ENCODE peak calls at places on chromosomes 11 and 22, in six cellular contexts. One of them, this sample, is unnamed.

GRCh38 chr11:74739546-74740270 is 8.5 kb upstream of the CHRDL2 start:
- DNase-seq in neuronal stem cell: no peak
- DNase-seq in H9: peak; percentile 73
- DNase-seq in H1: no peak
- DNase-seq in mesenchymal stem cell: peak; percentile 74
- DNase-seq in IMR-90: peak; percentile 73
- DNase-seq in this sample: peak; percentile 49

GRCh38 chr11:111362887-111363411 is 16.1 kb downstream of the POU2AF1 start:
- DNase-seq in IMR-90: no peak
- DNase-seq in H1: no peak
- DNase-seq in H9: no peak
- DNase-seq in mesenchymal stem cell: no peak
- DNase-seq in neuronal stem cell: no peak
- DNase-seq in this sample: no peak

GRCh38 chr22:50620861-50621490 is 7.0 kb downstream of the ARSA start:
- DNase-seq in H1: no peak
- DNase-seq in IMR-90: no peak
- DNase-seq in neuronal stem cell: no peak
- DNase-seq in H9: no peak
- DNase-seq in mesenchymal stem cell: no peak
- DNase-seq in this sample: no peak

GRCh38 chr11:101617735-101618332 is 34.0 kb upstream of the TRPC6 start:
- DNase-seq in H1: peak; percentile 52
- DNase-seq in IMR-90: peak; percentile 52
- DNase-seq in neuronal stem cell: no peak
- DNase-seq in H9: peak; percentile 59
- DNase-seq in mesenchymal stem cell: no peak
- DNase-seq in this sample: peak; percentile 33

GRCh38 chr11:65777241-65777640 is 3.5 kb downstream of the AP5B1 start:
- DNase-seq in IMR-90: no peak
- DNase-seq in H9: no peak
- DNase-seq in H1: no peak
- DNase-seq in neuronal stem cell: no peak
- DNase-seq in mesenchymal stem cell: no peak
- DNase-seq in this sample: no peak

GRCh38 chr11:64722141-64723050 is 601 bp downstream of the NRXN2 start:
- DNase-seq in IMR-90: no peak
- DNase-seq in H9: no peak
- DNase-seq in mesenchymal stem cell: no peak
- DNase-seq in H1: no peak
- DNase-seq in neuronal stem cell: no peak
- DNase-seq in this sample: no peak

GRCh38 chr11:68524213-68524612 is 63.7 kb downstream of the PPP6R3 start:
- DNase-seq in neuronal stem cell: no peak
- DNase-seq in IMR-90: no peak
- DNase-seq in H1: no peak
- DNase-seq in H9: no peak
- DNase-seq in mesenchymal stem cell: no peak
- DNase-seq in this sample: no peak

GRCh38 chr11:47186076-47186936 is at the start of gene PACSIN3:
- DNase-seq in IMR-90: peak; percentile 19
- DNase-seq in H1: peak; percentile 81
- DNase-seq in mesenchymal stem cell: peak; percentile 71
- DNase-seq in H9: peak; percentile 58
- DNase-seq in neuronal stem cell: peak; percentile 40
- DNase-seq in this sample: peak; percentile 73

GRCh38 chr11:2171531-2171930 is at the start of gene TH:
- DNase-seq in neuronal stem cell: no peak
- DNase-seq in IMR-90: no peak
- DNase-seq in mesenchymal stem cell: no peak
- DNase-seq in H1: no peak
- DNase-seq in H9: no peak
- DNase-seq in this sample: no peak

GRCh38 chr22:20981787-20982562 is at the start of gene LZTR1:
- DNase-seq in IMR-90: peak; percentile 82
- DNase-seq in neuronal stem cell: peak; percentile 80
- DNase-seq in mesenchymal stem cell: peak; percentile 87
- DNase-seq in H1: peak; percentile 86
- DNase-seq in H9: peak; percentile 81
- DNase-seq in this sample: peak; percentile 83

GRCh38 chr11:2942447-2942846 is 13.2 kb upstream of the PHLDA2 start:
- DNase-seq in H1: no peak
- DNase-seq in mesenchymal stem cell: no peak
- DNase-seq in H9: no peak
- DNase-seq in neuronal stem cell: no peak
- DNase-seq in IMR-90: no peak
- DNase-seq in this sample: no peak

GRCh38 chr11:126544311-126545056 is 189.0 kb downstream of the ST3GAL4 start:
- DNase-seq in H1: peak; percentile 56
- DNase-seq in H9: peak; percentile 76
- DNase-seq in neuronal stem cell: peak; percentile 79
- DNase-seq in IMR-90: peak; percentile 57
- DNase-seq in mesenchymal stem cell: no peak
- DNase-seq in this sample: no peak

GRCh38 chr22:48143856-48144255 is 1381.4 kb downstream of the TBC1D22A start:
- DNase-seq in neuronal stem cell: no peak
- DNase-seq in H9: no peak
- DNase-seq in H1: no peak
- DNase-seq in IMR-90: no peak
- DNase-seq in mesenchymal stem cell: no peak
- DNase-seq in this sample: no peak

GRCh38 chr22:39207141-39208012 is 37.4 kb downstream of the PDGFB start:
- DNase-seq in mesenchymal stem cell: no peak
- DNase-seq in neuronal stem cell: no peak
- DNase-seq in H9: peak; percentile 33
- DNase-seq in H1: no peak
- DNase-seq in IMR-90: peak; percentile 11
- DNase-seq in this sample: peak; percentile 42

GRCh38 chr11:15663778-15664218 is 549.1 kb downstream of the INSC start:
- DNase-seq in H1: peak; percentile 59
- DNase-seq in mesenchymal stem cell: peak; percentile 65
- DNase-seq in IMR-90: no peak
- DNase-seq in neuronal stem cell: peak; percentile 61
- DNase-seq in H9: peak; percentile 47
- DNase-seq in this sample: no peak

GRCh38 chr11:83544871-83545270 is 258.7 kb upstream of the CCDC90B start:
- DNase-seq in H9: no peak
- DNase-seq in IMR-90: no peak
- DNase-seq in neuronal stem cell: no peak
- DNase-seq in mesenchymal stem cell: no peak
- DNase-seq in H1: no peak
- DNase-seq in this sample: no peak
- H4K8ac ChIP-seq in H9: no peak overlapping the region
- H4K8ac ChIP-seq in IMR-90: no peak overlapping the region
- H4K8ac ChIP-seq in neuronal stem cell: no peak overlapping the region
- H4K8ac ChIP-seq in mesenchymal stem cell: no peak overlapping the region
- H4K8ac ChIP-seq in H1: no peak overlapping the region
- H4K8ac ChIP-seq in this sample: no peak overlapping the region

DNA sequence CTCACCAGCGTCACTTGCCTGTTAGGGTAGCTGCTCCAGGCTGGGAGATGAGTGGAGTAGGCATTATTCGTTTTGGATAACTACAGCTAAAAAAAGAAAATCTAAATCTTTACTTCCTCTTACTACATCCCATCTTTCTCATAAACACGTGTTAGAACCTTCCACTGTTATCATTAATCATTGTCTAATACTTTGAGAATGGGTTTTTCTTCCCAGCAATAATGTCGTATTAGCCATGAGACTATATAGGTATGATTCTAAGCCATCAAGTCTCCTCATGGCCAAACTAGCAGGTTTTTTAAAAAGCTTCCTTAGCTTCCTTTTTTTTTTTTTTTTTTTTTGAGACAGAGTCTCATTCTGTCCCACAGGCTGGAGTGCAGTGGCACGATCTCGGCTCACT is 3.9 kb upstream of the TEF start:
- DNase-seq in H1: no peak
- DNase-seq in IMR-90: no peak
- DNase-seq in H9: no peak
- DNase-seq in neuronal stem cell: no peak
- DNase-seq in mesenchymal stem cell: no peak
- DNase-seq in this sample: no peak
- H3K14ac ChIP-seq in H1: no peak overlapping the region
- H3K14ac ChIP-seq in IMR-90: no peak overlapping the region
- H3K14ac ChIP-seq in H9: no peak overlapping the region
- H3K14ac ChIP-seq in neuronal stem cell: no peak overlapping the region
- H3K14ac ChIP-seq in mesenchymal stem cell: no peak overlapping the region
- H3K14ac ChIP-seq in this sample: no peak overlapping the region

GRCh38 chr11:34238966-34239365 is 118.8 kb downstream of the ABTB2 start:
- DNase-seq in neuronal stem cell: no peak
- DNase-seq in IMR-90: no peak
- DNase-seq in H9: no peak
- DNase-seq in H1: no peak
- DNase-seq in mesenchymal stem cell: no peak
- DNase-seq in this sample: peak; percentile 87

GRCh38 chr11:34242037-34242625 is 115.7 kb downstream of the ABTB2 start:
- DNase-seq in mesenchymal stem cell: no peak
- DNase-seq in neuronal stem cell: no peak
- DNase-seq in IMR-90: peak; percentile 42
- DNase-seq in H1: no peak
- DNase-seq in H9: no peak
- DNase-seq in this sample: no peak

GRCh38 chr11:34240150-34240494 is 117.7 kb downstream of the ABTB2 start:
- DNase-seq in H1: no peak
- DNase-seq in neuronal stem cell: no peak
- DNase-seq in IMR-90: no peak
- DNase-seq in mesenchymal stem cell: no peak
- DNase-seq in H9: no peak
- DNase-seq in this sample: peak; percentile 79

GRCh38 chr11:34238533-34238932 is 119.3 kb downstream of the ABTB2 start:
- DNase-seq in IMR-90: no peak
- DNase-seq in neuronal stem cell: no peak
- DNase-seq in H9: no peak
- DNase-seq in H1: no peak
- DNase-seq in mesenchymal stem cell: no peak
- DNase-seq in this sample: peak; percentile 79

GRCh38 chr11:34239465-34240149 is 118.2 kb downstream of the ABTB2 start:
- DNase-seq in H1: no peak
- DNase-seq in IMR-90: no peak
- DNase-seq in neuronal stem cell: no peak
- DNase-seq in mesenchymal stem cell: no peak
- DNase-seq in H9: no peak
- DNase-seq in this sample: no peak
- H2BK120ac ChIP-seq in H1: no peak overlapping the region
- H2BK120ac ChIP-seq in IMR-90: no peak overlapping the region
- H2BK120ac ChIP-seq in neuronal stem cell: no peak overlapping the region
- H2BK120ac ChIP-seq in mesenchymal stem cell: no peak overlapping the region
- H2BK120ac ChIP-seq in H9: no peak overlapping the region
- H2BK120ac ChIP-seq in this sample: no peak overlapping the region

GRCh38 chr22:19121631-19122142 is 525 bp downstream of the DGCR2 start:
- DNase-seq in mesenchymal stem cell: no peak
- DNase-seq in neuronal stem cell: peak; percentile 24
- DNase-seq in H9: peak; percentile 53
- DNase-seq in H1: peak; percentile 63
- DNase-seq in IMR-90: peak; percentile 7
- DNase-seq in this sample: peak; percentile 65

GRCh38 chr22:19124377-19124776 is 2.2 kb upstream of the DGCR2 start:
- DNase-seq in IMR-90: no peak
- DNase-seq in mesenchymal stem cell: no peak
- DNase-seq in H1: no peak
- DNase-seq in H9: no peak
- DNase-seq in neuronal stem cell: no peak
- DNase-seq in this sample: no peak

GRCh38 chr22:19122143-19122751 is at the start of gene DGCR2:
- DNase-seq in neuronal stem cell: peak; percentile 97
- DNase-seq in IMR-90: peak; percentile 94
- DNase-seq in H9: peak; percentile 98
- DNase-seq in mesenchymal stem cell: peak; percentile 95
- DNase-seq in H1: peak; percentile 97
- DNase-seq in this sample: peak; percentile 95

GRCh38 chr22:19123936-19124335 is 1.7 kb upstream of the DGCR2 start:
- DNase-seq in H9: no peak
- DNase-seq in IMR-90: no peak
- DNase-seq in mesenchymal stem cell: no peak
- DNase-seq in neuronal stem cell: no peak
- DNase-seq in H1: no peak
- DNase-seq in this sample: peak; percentile 45

DNA sequence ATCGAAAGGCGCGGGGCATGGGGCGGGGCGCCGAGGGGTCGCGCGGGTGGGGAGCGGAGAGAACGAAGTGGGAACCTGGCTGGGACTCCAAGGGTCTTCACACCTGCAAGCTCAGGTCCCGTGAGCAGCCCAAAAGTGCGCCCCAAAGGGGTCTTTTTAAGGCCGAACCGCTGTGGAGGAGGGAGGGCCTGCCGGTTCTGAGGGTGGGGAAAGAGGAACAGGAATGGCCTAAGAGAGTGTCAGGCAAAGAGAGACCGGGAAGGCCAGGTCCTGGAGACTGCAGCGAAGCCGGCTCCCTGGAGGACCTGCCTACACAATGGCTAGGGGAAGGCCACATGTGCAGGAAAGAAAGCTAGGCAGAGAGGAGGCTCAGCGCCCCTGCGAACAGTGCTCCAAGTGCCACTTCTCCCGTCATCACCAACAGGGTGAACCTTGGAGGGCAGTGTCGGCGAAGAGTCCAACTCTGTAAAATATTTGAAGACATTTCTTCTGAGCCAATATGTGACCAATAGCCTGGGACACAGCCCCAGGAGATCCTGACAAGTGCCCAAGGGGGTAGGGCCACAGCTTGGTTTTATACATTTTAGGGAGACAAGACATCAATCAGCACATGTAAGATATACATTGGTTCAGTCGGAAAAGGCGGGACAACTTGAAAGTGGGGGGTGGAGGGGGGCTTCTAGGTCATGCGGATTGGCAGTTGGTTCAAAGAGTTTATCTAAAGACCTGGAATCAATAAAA is 710 bp upstream of the DGCR2 start:
- DNase-seq in IMR-90: peak; percentile 5
- DNase-seq in neuronal stem cell: no peak
- DNase-seq in H1: no peak
- DNase-seq in H9: no peak
- DNase-seq in mesenchymal stem cell: no peak
- DNase-seq in this sample: peak; percentile 15
- H4K8ac ChIP-seq in IMR-90: no peak overlapping the region
- H4K8ac ChIP-seq in neuronal stem cell: no peak overlapping the region
- H4K8ac ChIP-seq in H1: no peak overlapping the region
- H4K8ac ChIP-seq in H9: no peak overlapping the region
- H4K8ac ChIP-seq in mesenchymal stem cell: peak overlapping the region; percentile 46
- H4K8ac ChIP-seq in this sample: peak overlapping the region; percentile 42

GRCh38 chr11:16860632-16861031 is 122.2 kb downstream of the C11orf58 start:
- DNase-seq in IMR-90: no peak
- DNase-seq in neuronal stem cell: no peak
- DNase-seq in H1: no peak
- DNase-seq in mesenchymal stem cell: no peak
- DNase-seq in H9: no peak
- DNase-seq in this sample: no peak
- H3K14ac ChIP-seq in IMR-90: no peak overlapping the region
- H3K14ac ChIP-seq in neuronal stem cell: no peak overlapping the region
- H3K14ac ChIP-seq in H1: no peak overlapping the region
- H3K14ac ChIP-seq in mesenchymal stem cell: no peak overlapping the region
- H3K14ac ChIP-seq in H9: no peak overlapping the region
- H3K14ac ChIP-seq in this sample: no peak overlapping the region

GRCh38 chr11:9738126-9738525 is 74.2 kb downstream of the SWAP70 start:
- DNase-seq in neuronal stem cell: no peak
- DNase-seq in IMR-90: no peak
- DNase-seq in H9: no peak
- DNase-seq in H1: no peak
- DNase-seq in mesenchymal stem cell: peak; percentile 77
- DNase-seq in this sample: peak; percentile 18
- H2BK120ac ChIP-seq in neuronal stem cell: no peak overlapping the region
- H2BK120ac ChIP-seq in IMR-90: no peak overlapping the region
- H2BK120ac ChIP-seq in H9: no peak overlapping the region
- H2BK120ac ChIP-seq in H1: no peak overlapping the region
- H2BK120ac ChIP-seq in mesenchymal stem cell: no peak overlapping the region
- H2BK120ac ChIP-seq in this sample: no peak overlapping the region